ENCODE peak calls at places on chromosomes 13 and 19, in nine cellular contexts. One of them, this sample, is unnamed.

GRCh38 chr13:91314888-91315287 is 32.6 kb upstream of the MIR17HG start:
- DNase-seq in fibroblast of the aortic adventitia: no peak
- DNase-seq in GM12865: no peak
- DNase-seq in brain microvascular endothelial cell: no peak
- DNase-seq in ascending aorta: no peak
- DNase-seq in A549: no peak
- DNase-seq in right atrium auricular region: no peak
- DNase-seq in dorsolateral prefrontal cortex: no peak
- DNase-seq in suprapubic skin: no peak
- DNase-seq in this sample: no peak

GRCh38 chr19:31518216-31518615 is 169.0 kb upstream of the TSHZ3 start:
- DNase-seq in ascending aorta: no peak
- DNase-seq in brain microvascular endothelial cell: no peak
- DNase-seq in A549: no peak
- DNase-seq in suprapubic skin: no peak
- DNase-seq in GM12865: no peak
- DNase-seq in dorsolateral prefrontal cortex: no peak
- DNase-seq in fibroblast of the aortic adventitia: no peak
- DNase-seq in right atrium auricular region: peak
- DNase-seq in this sample: no peak

GRCh38 chr13:44068737-44069136 is 189.0 kb downstream of the LACC1 start:
- DNase-seq in A549: no peak
- DNase-seq in dorsolateral prefrontal cortex: no peak
- DNase-seq in ascending aorta: no peak
- DNase-seq in suprapubic skin: no peak
- DNase-seq in fibroblast of the aortic adventitia: peak
- DNase-seq in GM12865: no peak
- DNase-seq in right atrium auricular region: no peak
- DNase-seq in brain microvascular endothelial cell: peak
- DNase-seq in this sample: peak

GRCh38 chr19:49224856-49225255 is 67.3 kb downstream of the TRPM4 start:
- DNase-seq in dorsolateral prefrontal cortex: no peak
- DNase-seq in right atrium auricular region: no peak
- DNase-seq in brain microvascular endothelial cell: peak
- DNase-seq in A549: peak
- DNase-seq in ascending aorta: no peak
- DNase-seq in suprapubic skin: no peak
- DNase-seq in fibroblast of the aortic adventitia: peak
- DNase-seq in GM12865: peak
- DNase-seq in this sample: peak

GRCh38 chr19:39297931-39298634 is 1.9 kb downstream of the IFNL1 start:
- DNase-seq in ascending aorta: peak
- DNase-seq in brain microvascular endothelial cell: no peak
- DNase-seq in right atrium auricular region: no peak
- DNase-seq in suprapubic skin: peak
- DNase-seq in dorsolateral prefrontal cortex: no peak
- DNase-seq in GM12865: no peak
- DNase-seq in fibroblast of the aortic adventitia: no peak
- DNase-seq in A549: no peak
- DNase-seq in this sample: no peak

GRCh38 chr13:48412881-48413351 is at the start of gene LPAR6:
- DNase-seq in ascending aorta: no peak
- DNase-seq in fibroblast of the aortic adventitia: peak
- DNase-seq in A549: no peak
- DNase-seq in dorsolateral prefrontal cortex: no peak
- DNase-seq in brain microvascular endothelial cell: peak
- DNase-seq in right atrium auricular region: no peak
- DNase-seq in GM12865: no peak
- DNase-seq in suprapubic skin: no peak
- DNase-seq in this sample: peak

GRCh38 chr13:99585609-99586008 is 84.3 kb downstream of the TM9SF2 start:
- DNase-seq in suprapubic skin: no peak
- DNase-seq in GM12865: no peak
- DNase-seq in brain microvascular endothelial cell: no peak
- DNase-seq in right atrium auricular region: no peak
- DNase-seq in ascending aorta: no peak
- DNase-seq in fibroblast of the aortic adventitia: peak
- DNase-seq in A549: no peak
- DNase-seq in dorsolateral prefrontal cortex: no peak
- DNase-seq in this sample: no peak

GRCh38 chr19:53947624-53948023 is 15.1 kb upstream of the CACNG8 start:
- DNase-seq in dorsolateral prefrontal cortex: no peak
- DNase-seq in ascending aorta: no peak
- DNase-seq in suprapubic skin: no peak
- DNase-seq in right atrium auricular region: no peak
- DNase-seq in fibroblast of the aortic adventitia: no peak
- DNase-seq in GM12865: no peak
- DNase-seq in brain microvascular endothelial cell: no peak
- DNase-seq in A549: peak
- DNase-seq in this sample: no peak

GRCh38 chr19:42113641-42114348 is 18.5 kb downstream of the POU2F2 start:
- DNase-seq in suprapubic skin: no peak
- DNase-seq in right atrium auricular region: no peak
- DNase-seq in fibroblast of the aortic adventitia: peak
- DNase-seq in brain microvascular endothelial cell: peak
- DNase-seq in ascending aorta: peak
- DNase-seq in GM12865: peak
- DNase-seq in A549: peak
- DNase-seq in dorsolateral prefrontal cortex: no peak
- DNase-seq in this sample: peak

GRCh38 chr19:55443045-55443823 is at the start of gene SHISA7:
- DNase-seq in brain microvascular endothelial cell: no peak
- DNase-seq in GM12865: no peak
- DNase-seq in suprapubic skin: no peak
- DNase-seq in A549: no peak
- DNase-seq in ascending aorta: no peak
- DNase-seq in right atrium auricular region: no peak
- DNase-seq in fibroblast of the aortic adventitia: no peak
- DNase-seq in dorsolateral prefrontal cortex: peak
- DNase-seq in this sample: peak

GRCh38 chr19:58401825-58402433 is 6.5 kb downstream of the RNF225 start:
- DNase-seq in fibroblast of the aortic adventitia: no peak
- DNase-seq in A549: no peak
- DNase-seq in suprapubic skin: no peak
- DNase-seq in brain microvascular endothelial cell: no peak
- DNase-seq in right atrium auricular region: no peak
- DNase-seq in dorsolateral prefrontal cortex: no peak
- DNase-seq in ascending aorta: no peak
- DNase-seq in GM12865: no peak
- DNase-seq in this sample: peak

GRCh38 chr19:58409010-58409790 is 751 bp downstream of the ZNF584 start:
- DNase-seq in dorsolateral prefrontal cortex: no peak
- DNase-seq in suprapubic skin: no peak
- DNase-seq in right atrium auricular region: no peak
- DNase-seq in brain microvascular endothelial cell: no peak
- DNase-seq in GM12865: peak
- DNase-seq in ascending aorta: no peak
- DNase-seq in fibroblast of the aortic adventitia: peak
- DNase-seq in A549: no peak
- DNase-seq in this sample: peak

GRCh38 chr19:58407658-58408151 is 744 bp upstream of the ZNF584 start:
- DNase-seq in fibroblast of the aortic adventitia: no peak
- DNase-seq in brain microvascular endothelial cell: no peak
- DNase-seq in dorsolateral prefrontal cortex: no peak
- DNase-seq in A549: no peak
- DNase-seq in GM12865: no peak
- DNase-seq in suprapubic skin: no peak
- DNase-seq in ascending aorta: no peak
- DNase-seq in right atrium auricular region: no peak
- DNase-seq in this sample: peak

GRCh38 chr19:58408152-58409009 is at the start of gene ZNF584:
- DNase-seq in A549: peak
- DNase-seq in suprapubic skin: peak
- DNase-seq in ascending aorta: peak
- DNase-seq in GM12865: peak
- DNase-seq in fibroblast of the aortic adventitia: peak
- DNase-seq in right atrium auricular region: peak
- DNase-seq in brain microvascular endothelial cell: peak
- DNase-seq in dorsolateral prefrontal cortex: peak
- DNase-seq in this sample: peak

GRCh38 chr19:58406818-58407657 is 1.4 kb upstream of the ZNF584 start:
- DNase-seq in GM12865: no peak
- DNase-seq in A549: no peak
- DNase-seq in fibroblast of the aortic adventitia: no peak
- DNase-seq in ascending aorta: no peak
- DNase-seq in right atrium auricular region: no peak
- DNase-seq in brain microvascular endothelial cell: no peak
- DNase-seq in suprapubic skin: no peak
- DNase-seq in dorsolateral prefrontal cortex: no peak
- DNase-seq in this sample: no peak
- TF ChIP-seq CTCF in GM12865: peak
- TF ChIP-seq CTCF in A549: peak
- TF ChIP-seq CTCF in fibroblast of the aortic adventitia: peak
- TF ChIP-seq CTCF in ascending aorta: peak
- TF ChIP-seq CTCF in right atrium auricular region: peak
- TF ChIP-seq CTCF in brain microvascular endothelial cell: peak
- TF ChIP-seq CTCF in suprapubic skin: no peak
- TF ChIP-seq CTCF in dorsolateral prefrontal cortex: no peak
- TF ChIP-seq CTCF in this sample: peak

GRCh38 chr19:6250024-6250605 is 29.7 kb downstream of the MLLT1 start:
- DNase-seq in fibroblast of the aortic adventitia: peak
- DNase-seq in right atrium auricular region: no peak
- DNase-seq in GM12865: no peak
- DNase-seq in ascending aorta: no peak
- DNase-seq in suprapubic skin: no peak
- DNase-seq in brain microvascular endothelial cell: peak
- DNase-seq in A549: no peak
- DNase-seq in dorsolateral prefrontal cortex: no peak
- DNase-seq in this sample: peak

GRCh38 chr19:6249296-6249695 is 30.5 kb downstream of the MLLT1 start:
- DNase-seq in dorsolateral prefrontal cortex: no peak
- DNase-seq in brain microvascular endothelial cell: peak
- DNase-seq in ascending aorta: no peak
- DNase-seq in fibroblast of the aortic adventitia: no peak
- DNase-seq in suprapubic skin: peak
- DNase-seq in right atrium auricular region: no peak
- DNase-seq in A549: no peak
- DNase-seq in GM12865: peak
- DNase-seq in this sample: no peak

GRCh38 chr19:6252066-6252465 is 27.7 kb downstream of the MLLT1 start:
- DNase-seq in suprapubic skin: peak
- DNase-seq in dorsolateral prefrontal cortex: no peak
- DNase-seq in fibroblast of the aortic adventitia: no peak
- DNase-seq in brain microvascular endothelial cell: no peak
- DNase-seq in right atrium auricular region: no peak
- DNase-seq in GM12865: no peak
- DNase-seq in A549: no peak
- DNase-seq in ascending aorta: no peak
- DNase-seq in this sample: no peak

GRCh38 chr19:6248856-6249255 is 30.9 kb downstream of the MLLT1 start:
- DNase-seq in ascending aorta: no peak
- DNase-seq in right atrium auricular region: no peak
- DNase-seq in A549: no peak
- DNase-seq in brain microvascular endothelial cell: no peak
- DNase-seq in dorsolateral prefrontal cortex: no peak
- DNase-seq in fibroblast of the aortic adventitia: no peak
- DNase-seq in GM12865: no peak
- DNase-seq in suprapubic skin: no peak
- DNase-seq in this sample: no peak

DNA sequence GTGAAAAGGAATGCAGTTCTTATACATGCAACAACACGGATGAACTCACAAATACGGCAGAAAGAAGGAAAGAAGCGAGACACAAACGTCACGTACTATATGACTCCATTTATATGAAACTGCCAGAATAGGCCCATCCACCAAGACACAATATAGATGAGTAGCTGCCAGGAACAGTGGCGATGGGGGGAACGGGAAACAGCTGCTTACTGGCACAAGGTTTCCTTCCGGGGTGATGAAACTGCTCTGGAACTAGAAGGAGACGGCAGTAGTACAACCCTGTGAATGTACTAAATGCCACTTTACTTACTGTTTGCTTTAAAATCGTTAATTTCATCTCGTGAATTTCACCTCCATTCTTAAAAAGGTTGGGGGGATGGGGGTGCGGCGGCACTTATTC is 28.9 kb downstream of the MLLT1 start:
- DNase-seq in dorsolateral prefrontal cortex: no peak
- DNase-seq in right atrium auricular region: no peak
- DNase-seq in suprapubic skin: peak
- DNase-seq in A549: no peak
- DNase-seq in GM12865: no peak
- DNase-seq in brain microvascular endothelial cell: no peak
- DNase-seq in fibroblast of the aortic adventitia: no peak
- DNase-seq in ascending aorta: no peak
- DNase-seq in this sample: no peak
- H3K4me3 ChIP-seq in dorsolateral prefrontal cortex: no peak
- H3K4me3 ChIP-seq in right atrium auricular region: no peak
- H3K4me3 ChIP-seq in suprapubic skin: no peak
- H3K4me3 ChIP-seq in A549: no peak
- H3K4me3 ChIP-seq in GM12865: no peak
- H3K4me3 ChIP-seq in brain microvascular endothelial cell: no peak
- H3K4me3 ChIP-seq in fibroblast of the aortic adventitia: no peak
- H3K4me3 ChIP-seq in ascending aorta: no peak
- H3K4me3 ChIP-seq in this sample: no peak

DNA sequence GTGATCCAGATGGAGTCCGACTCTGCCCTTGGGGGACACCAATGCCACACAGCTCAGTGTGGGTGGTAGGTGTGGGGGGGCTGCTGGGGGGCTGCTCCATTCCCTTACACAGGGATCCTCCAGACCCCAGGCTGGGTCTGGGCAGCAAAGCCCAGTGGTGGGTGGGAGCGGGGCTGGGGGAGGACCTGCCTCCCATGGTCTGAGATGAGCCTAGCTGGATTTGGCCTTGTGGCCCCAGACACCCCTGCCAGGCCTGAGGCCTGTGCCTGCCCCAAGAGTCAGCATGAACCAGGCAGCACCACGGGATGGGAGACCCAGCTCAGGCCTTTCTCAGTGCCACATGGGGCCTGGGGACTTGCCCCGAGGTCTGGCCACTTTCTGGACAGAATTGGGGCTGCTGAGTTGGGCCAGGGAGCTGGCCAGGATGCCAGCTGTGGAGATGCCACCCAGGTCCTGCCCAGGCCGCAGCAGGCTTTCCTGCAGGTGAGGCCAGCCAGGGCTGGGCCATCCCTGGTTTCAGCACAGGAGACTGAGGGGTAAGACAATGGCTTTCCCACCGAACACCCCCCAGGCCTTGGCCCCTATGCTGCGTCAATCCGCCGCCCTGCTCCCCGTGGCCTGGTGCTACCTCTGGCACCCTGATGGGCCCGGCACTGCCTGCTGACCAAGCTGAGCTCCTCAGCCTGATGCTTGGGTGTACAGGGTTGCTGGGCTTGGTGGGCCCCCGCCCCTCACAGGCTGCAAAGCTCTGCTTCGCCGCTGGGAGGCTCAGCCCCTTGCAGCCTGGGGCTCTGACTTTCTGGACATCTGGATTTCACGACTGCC is 24.2 kb downstream of the CEBPG start:
- DNase-seq in fibroblast of the aortic adventitia: no peak
- DNase-seq in right atrium auricular region: no peak
- DNase-seq in A549: no peak
- DNase-seq in suprapubic skin: no peak
- DNase-seq in brain microvascular endothelial cell: no peak
- DNase-seq in GM12865: no peak
- DNase-seq in dorsolateral prefrontal cortex: peak
- DNase-seq in ascending aorta: no peak
- DNase-seq in this sample: peak
- TF ChIP-seq CTCF in fibroblast of the aortic adventitia: peak
- TF ChIP-seq CTCF in right atrium auricular region: peak
- TF ChIP-seq CTCF in A549: no peak
- TF ChIP-seq CTCF in suprapubic skin: no peak
- TF ChIP-seq CTCF in brain microvascular endothelial cell: peak
- TF ChIP-seq CTCF in GM12865: no peak
- TF ChIP-seq CTCF in dorsolateral prefrontal cortex: no peak
- TF ChIP-seq CTCF in ascending aorta: no peak
- TF ChIP-seq CTCF in this sample: no peak

GRCh38 chr13:113296842-113297369 is at the start of gene LAMP1:
- DNase-seq in suprapubic skin: peak
- DNase-seq in ascending aorta: peak
- DNase-seq in A549: peak
- DNase-seq in right atrium auricular region: peak
- DNase-seq in dorsolateral prefrontal cortex: peak
- DNase-seq in brain microvascular endothelial cell: peak
- DNase-seq in fibroblast of the aortic adventitia: peak
- DNase-seq in GM12865: peak
- DNase-seq in this sample: peak
- H3K4me3 ChIP-seq in suprapubic skin: peak
- H3K4me3 ChIP-seq in ascending aorta: peak
- H3K4me3 ChIP-seq in A549: peak
- H3K4me3 ChIP-seq in right atrium auricular region: peak
- H3K4me3 ChIP-seq in dorsolateral prefrontal cortex: peak
- H3K4me3 ChIP-seq in brain microvascular endothelial cell: peak
- H3K4me3 ChIP-seq in fibroblast of the aortic adventitia: peak
- H3K4me3 ChIP-seq in GM12865: peak
- H3K4me3 ChIP-seq in this sample: peak